ENCODE peak calls at places on chromosomes 12 and 14, in ten cellular contexts. H is cardiac muscle cell, N is H1, B is breast epithelium, D is small intestine, O is psoas muscle, A is body of pancreas, P is tibial nerve, T is astrocyte, G is tibial artery. L is an unnamed sample. For H3K36me3 and H3K4me1, the result is how much of the 10 kb centered on the place peaks cover.

GRCh38 chr14:69760810-69761209 is 6.1 kb upstream of the SRSF5 start:
- DNase-seq in P (no peak), G (no peak), D (no peak), N (no peak), B (no peak), O (no peak), A (no peak), T (no peak), H (no peak), L (no peak)

GRCh38 chr12:55724226-55724939 is 4.2 kb downstream of the RDH5 start:
- DNase-seq in O (peak), B (peak), A (peak), P (peak), D (peak), H (peak), T (peak), G (peak), N (no peak), L (no peak)

GRCh38 chr12:3684449-3685051 is 68.4 kb downstream of the CRACR2A start:
- DNase-seq in D (no peak), H (peak), N (no peak), B (no peak), A (no peak), O (no peak), T (no peak), G (no peak), P (no peak), L (no peak)

GRCh38 chr14:104553166-104554087 is 26.1 kb upstream of the C14orf180 start:
- DNase-seq in G (peak), B (no peak), H (no peak), N (no peak), P (no peak), D (no peak), T (no peak), A (peak), O (no peak), L (no peak)

GRCh38 chr12:100221523-100221922 is 20.9 kb downstream of the ACTR6 start:
- DNase-seq in D (no peak), A (no peak), T (no peak), N (no peak), O (no peak), H (no peak), B (no peak), P (no peak), G (no peak), L (no peak)

GRCh38 chr12:100895197-100895596 is 100.6 kb downstream of the ANO4 start:
- DNase-seq in A (no peak), B (no peak), G (no peak), D (no peak), N (no peak), T (no peak), H (no peak), P (no peak), O (no peak), L (no peak)

GRCh38 chr14:30580616-30581282 is 21.8 kb downstream of the G2E3 start:
- DNase-seq in N (no peak), A (no peak), O (no peak), H (no peak), T (peak), P (no peak), G (no peak), D (no peak), B (no peak), L (no peak)

GRCh38 chr14:72970058-72970630 is 43.9 kb downstream of the DCAF4 start:
- DNase-seq in G (no peak), B (no peak), N (no peak), D (no peak), P (no peak), T (no peak), O (no peak), H (no peak), A (no peak), L (no peak)

GRCh38 chr14:32473476-32473875 is 144.4 kb downstream of the AKAP6 start:
- DNase-seq in A (peak), H (no peak), D (peak), N (no peak), T (peak), P (no peak), G (peak), O (peak), B (peak), L (no peak)

GRCh38 chr14:35261774-35262173 is 30.4 kb upstream of the PSMA6 start:
- DNase-seq in D (peak), T (no peak), H (no peak), A (no peak), P (no peak), B (no peak), N (no peak), O (no peak), G (no peak), L (no peak)

GRCh38 chr12:43882578-43883178 is 46.8 kb downstream of the TMEM117 start:
- DNase-seq in O (no peak), D (peak), N (no peak), T (peak), G (no peak), P (no peak), H (peak), B (no peak), A (peak), L (no peak)

GRCh38 chr12:108630481-108631207 is 3.0 kb downstream of the SELPLG start:
- DNase-seq in P (no peak), B (no peak), D (no peak), O (no peak), T (peak), N (no peak), H (no peak), G (no peak), A (no peak), L (no peak)

GRCh38 chr14:30725763-30726162 is 103.6 kb downstream of the SCFD1 start:
- DNase-seq in T (no peak), D (no peak), N (no peak), P (no peak), H (peak), B (no peak), A (no peak), G (no peak), O (no peak), L (no peak)

GRCh38 chr14:101473795-101474562 is 87.3 kb upstream of the DIO3 start:
- DNase-seq in O (no peak), H (no peak), P (no peak), B (no peak), G (peak), N (no peak), T (no peak), D (no peak), A (no peak), L (no peak)

GRCh38 chr14:94875256-94875655 is 105.3 kb upstream of the GSC start:
- DNase-seq in B (no peak), T (no peak), H (no peak), G (no peak), O (no peak), D (no peak), P (no peak), A (no peak), N (no peak), L (no peak)

GRCh38 chr14:89625208-89625987 is 208.4 kb upstream of the FOXN3 start:
- DNase-seq in B (no peak), P (no peak), D (no peak), T (peak), O (peak), H (no peak), N (no peak), G (no peak), A (peak), L (no peak)

GRCh38 chr12:27297576-27297975 is 35.1 kb upstream of the BMAL2 start:
- DNase-seq in A (no peak), T (no peak), G (no peak), B (no peak), H (no peak), O (no peak), N (no peak), D (no peak), P (no peak), L (no peak)

GRCh38 chr12:46546634-46547273 is 174.2 kb upstream of the SLC38A2 start:
- DNase-seq in P (no peak), D (peak), H (no peak), A (no peak), G (no peak), T (peak), O (no peak), N (no peak), B (no peak), L (no peak)

GRCh38 chr14:90388437-90388836 is 8.4 kb upstream of the CALM1 start:
- DNase-seq in H (peak), P (no peak), G (no peak), T (peak), A (peak), D (peak), O (no peak), B (no peak), N (no peak), L (no peak)

GRCh38 chr12:110577717-110578521 is 5.2 kb downstream of the PPTC7 start:
- DNase-seq in P (no peak), H (no peak), A (no peak), G (no peak), D (peak), N (no peak), O (no peak), B (no peak), T (peak), L (no peak)

GRCh38 chr14:74190910-74191575 is 48.2 kb upstream of the VSX2 start:
- DNase-seq in P (no peak), N (no peak), B (no peak), T (peak), H (no peak), D (no peak), O (no peak), A (no peak), G (no peak), L (no peak)

GRCh38 chr12:8953773-8954402 is 4.4 kb upstream of the M6PR start:
- DNase-seq in P (no peak), H (no peak), O (no peak), A (no peak), D (peak), T (no peak), N (no peak), G (no peak), B (no peak), L (no peak)

GRCh38 chr14:59969319-59969718 is 49.4 kb downstream of the LRRC9 start:
- DNase-seq in A (no peak), H (no peak), O (no peak), D (no peak), N (no peak), B (no peak), P (no peak), G (no peak), T (peak), L (no peak)

GRCh38 chr12:133130808-133131128 is 341 bp downstream of the ZNF10 start:
- DNase-seq in D (no peak), B (peak), A (peak), G (peak), T (no peak), O (peak), P (no peak), N (no peak), H (peak), L (no peak)

GRCh38 chr14:53946404-53947400 is 9.9 kb downstream of the BMP4 start:
- DNase-seq in O (no peak), N (no peak), B (no peak), A (peak), H (peak), G (no peak), P (no peak), T (no peak), D (no peak), L (no peak)

GRCh38 chr12:120134307-120134980 is 17.9 kb upstream of the RAB35 start:
- DNase-seq in G (no peak), A (no peak), O (no peak), D (no peak), N (no peak), H (no peak), P (no peak), T (no peak), B (no peak), L (no peak)

GRCh38 chr14:63510538-63510937 is 32.6 kb downstream of the PPP2R5E start:
- DNase-seq in N (no peak), O (no peak), A (no peak), D (peak), H (no peak), B (no peak), T (peak), P (no peak), G (no peak), L (no peak)

GRCh38 chr14:96792003-96792402 is 5.2 kb upstream of the VRK1 start:
- DNase-seq in H (no peak), P (no peak), O (no peak), A (no peak), G (no peak), N (no peak), D (no peak), T (peak), B (no peak), L (no peak)

GRCh38 chr12:54125950-54126695 is 62.7 kb downstream of the SMUG1 start:
- DNase-seq in G (peak), B (peak), O (peak), N (no peak), P (peak), D (no peak), A (peak), H (no peak), T (no peak), L (no peak)

GRCh38 chr14:95488376-95489162 is 27.9 kb downstream of the SYNE3 start:
- DNase-seq in H (no peak), B (peak), G (peak), D (no peak), P (no peak), A (no peak), T (no peak), O (peak), N (no peak), L (no peak)

GRCh38 chr12:113259499-113259953 is 38.3 kb downstream of the TPCN1 start:
- DNase-seq in D (peak), P (peak), T (no peak), O (peak), H (no peak), G (peak), B (peak), A (peak), N (no peak), L (no peak)

GRCh38 chr14:93212432-93212831 is 5.4 kb downstream of the UBR7 start:
- DNase-seq in H (no peak), P (no peak), T (no peak), D (no peak), B (no peak), N (no peak), O (no peak), G (no peak), A (no peak), L (no peak)

GRCh38 chr12:23895792-23896218 is 53.7 kb downstream of the SOX5 start:
- DNase-seq in D (no peak), O (no peak), H (no peak), G (no peak), N (peak), A (no peak), P (no peak), T (peak), B (no peak), L (no peak)

GRCh38 chr12:116606397-116606796 is 47.2 kb downstream of the MAP1LC3B2 start:
- DNase-seq in O (no peak), N (no peak), P (no peak), H (no peak), G (no peak), D (no peak), B (no peak), A (no peak), T (no peak), L (no peak)

GRCh38 chr12:15772405-15773018 is 16.7 kb downstream of the EPS8 start:
- DNase-seq in T (no peak), P (no peak), G (no peak), B (no peak), O (no peak), N (no peak), D (peak), A (no peak), H (peak), L (no peak)

DNA sequence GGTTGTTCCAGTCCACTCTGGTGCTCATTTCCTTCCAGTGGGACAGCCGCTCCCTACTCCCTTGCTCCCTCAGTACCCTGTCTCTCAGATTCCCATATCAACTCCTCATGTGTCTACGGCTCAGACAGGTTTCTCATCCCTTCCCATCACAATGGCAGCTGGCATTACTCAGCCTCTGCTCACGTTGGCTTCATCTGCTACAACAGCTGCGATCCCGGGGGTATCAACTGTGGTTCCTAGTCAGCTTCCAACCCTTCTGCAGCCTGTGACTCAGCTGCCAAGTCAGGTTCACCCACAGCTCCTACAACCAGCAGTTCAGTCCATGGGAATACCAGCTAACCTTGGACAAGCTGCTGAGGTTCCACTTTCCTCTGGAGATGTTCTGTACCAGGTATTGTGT is 69.9 kb downstream of the RAD52 start:
- DNase-seq in G (no peak), O (peak), B (no peak), A (no peak), N (no peak), H (no peak), D (no peak), T (peak), P (no peak), L (no peak)
- H3K36me3 ChIP-seq in G (half or more), O (half or more), B (under half), A (under half), N (under half), H (half or more), D (under half), T (under half), P (under half), L (half or more)

DNA sequence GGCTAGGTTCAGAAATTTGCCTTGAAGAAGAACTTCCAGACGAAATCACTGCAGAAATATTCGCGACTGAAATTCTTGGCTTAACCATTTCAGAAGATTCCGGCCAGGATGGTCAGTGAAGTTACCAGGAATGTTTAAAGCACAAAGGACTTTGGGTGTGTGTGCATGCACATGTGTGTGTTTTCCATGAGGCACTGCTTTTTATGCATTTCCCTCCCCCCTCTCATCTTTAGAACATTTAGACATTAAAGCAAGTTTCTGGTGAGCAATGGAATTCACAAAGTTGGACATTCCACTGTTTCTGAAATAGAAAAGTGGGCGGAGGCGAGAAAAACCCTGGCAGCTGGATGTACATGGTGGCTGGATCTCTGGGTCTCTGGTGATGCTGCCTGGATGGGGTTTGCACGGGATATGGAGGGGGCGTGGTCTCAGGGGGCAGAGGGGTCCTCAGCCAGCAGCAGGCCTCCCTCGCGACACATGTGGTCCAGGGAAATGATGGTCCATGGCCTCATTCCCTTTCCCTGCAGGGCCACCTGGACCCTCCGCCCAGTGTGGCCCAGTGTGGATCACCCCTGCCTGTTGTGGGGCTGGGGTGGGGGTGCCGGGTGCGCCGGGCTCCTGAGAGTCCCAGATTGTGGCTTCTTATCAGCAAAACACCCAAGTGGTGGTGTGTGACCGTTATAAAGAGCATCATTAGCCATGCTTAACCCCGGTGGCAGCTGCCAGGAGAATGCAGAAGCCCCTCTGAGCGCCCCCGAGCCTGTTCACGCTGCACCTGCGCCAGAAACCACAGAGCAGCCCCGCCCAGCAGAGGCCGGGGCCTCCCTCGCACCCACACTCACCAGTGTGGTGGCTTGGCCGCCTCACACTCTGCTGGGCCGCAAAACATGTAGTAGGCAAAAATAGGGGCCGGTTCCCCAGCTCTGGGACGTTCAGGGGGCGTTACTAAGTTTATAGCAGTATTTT is 17.8 kb upstream of the BCL7A start:
- DNase-seq in N (no peak), A (no peak), O (no peak), B (no peak), H (no peak), G (no peak), D (no peak), T (peak), P (no peak), L (no peak)
- H3K4me1 ChIP-seq in N (under half), A (under half), O (under half), B (under half), H (under half), G (under half), D (under half), T (under half), P (under half), L (under half)

DNA sequence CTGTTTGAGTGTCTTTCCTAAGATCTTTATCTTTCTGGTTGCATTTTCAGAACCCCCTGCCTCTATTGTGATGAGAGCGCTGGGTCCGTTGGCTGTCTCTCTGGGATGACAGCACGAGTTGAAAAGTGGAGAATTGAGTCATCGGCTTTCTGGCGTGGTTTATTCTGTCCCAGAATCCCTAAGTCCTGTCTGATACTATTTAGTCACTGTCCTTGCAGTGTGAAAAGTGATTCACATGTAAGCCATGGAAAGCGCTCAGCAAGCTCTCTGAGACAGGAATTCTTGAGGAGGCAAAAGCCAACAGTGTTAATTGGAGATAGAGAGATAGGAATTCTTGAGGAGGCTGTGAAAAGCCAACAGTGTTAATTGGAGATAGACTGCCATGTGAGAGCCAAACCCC is 121.7 kb downstream of the CHST11 start:
- DNase-seq in G (no peak), B (no peak), D (no peak), T (peak), N (no peak), A (no peak), H (no peak), P (no peak), O (no peak), L (no peak)
- H3K27ac ChIP-seq in G (no peak), B (peak), D (no peak), T (peak), N (no peak), A (no peak), H (no peak), P (no peak), O (no peak), L (no peak)

GRCh38 chr12:79837575-79837974 is 97.3 kb downstream of the PPP1R12A start:
- DNase-seq in O (no peak), N (no peak), H (no peak), B (no peak), P (no peak), A (no peak), T (no peak), G (no peak), D (no peak), L (no peak)

GRCh38 chr12:79835377-79835843 is 99.5 kb downstream of the PPP1R12A start:
- DNase-seq in A (no peak), B (no peak), O (no peak), T (no peak), D (no peak), G (no peak), P (no peak), N (no peak), H (no peak), L (no peak)

GRCh38 chr12:79838359-79838758 is 96.5 kb downstream of the PPP1R12A start:
- DNase-seq in A (no peak), D (no peak), T (no peak), N (no peak), B (no peak), G (no peak), H (no peak), P (no peak), O (no peak), L (no peak)

GRCh38 chr12:79830425-79830824 is 104.5 kb downstream of the PPP1R12A start:
- DNase-seq in O (no peak), D (no peak), A (no peak), B (no peak), N (no peak), H (no peak), G (no peak), T (no peak), P (no peak), L (no peak)

DNA sequence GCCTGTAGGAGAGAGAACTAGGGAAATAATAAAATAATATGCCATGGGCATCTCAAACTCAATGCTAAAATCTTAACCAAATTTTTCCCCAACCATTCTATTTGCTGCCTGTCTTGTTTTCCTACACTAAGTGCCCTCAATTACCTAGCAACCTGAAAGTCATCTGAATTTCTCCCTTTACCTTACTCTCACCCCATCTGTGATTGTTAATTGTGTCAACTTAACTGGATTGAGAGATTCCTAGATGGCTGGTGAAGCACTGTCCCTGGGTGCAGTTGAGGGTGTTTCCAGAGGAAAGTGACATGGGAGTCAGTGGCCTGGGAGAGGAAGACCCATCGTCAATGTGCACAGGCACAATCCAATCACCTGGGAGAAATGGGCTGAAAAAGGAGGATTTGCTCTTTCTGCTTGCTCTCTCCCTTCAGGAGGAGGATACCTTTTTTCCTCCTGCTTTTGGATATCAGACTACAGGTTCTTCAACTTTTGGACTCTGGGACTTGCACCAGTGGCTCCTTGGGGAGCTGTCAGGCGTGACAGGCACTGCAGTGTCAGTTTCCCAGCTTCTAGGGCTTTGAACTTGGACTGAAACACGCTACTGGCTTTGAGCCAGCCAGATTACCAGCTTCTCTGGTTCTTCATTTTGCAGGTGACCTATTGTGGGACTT is 100.1 kb downstream of the PPP1R12A start:
- DNase-seq in A (no peak), G (no peak), D (no peak), T (no peak), P (no peak), H (no peak), N (no peak), B (no peak), O (no peak), L (no peak)
- H3K36me3 ChIP-seq in A (under half), G (under half), D (under half), T (under half), P (under half), H (under half), N (under half), B (under half), O (under half), L (under half)